ENCODE peak calls at places on chromosomes 4 and X, in seven cellular contexts. Q is HepG2, T is upper lobe of left lung, L is GM23338, R is HCT116, C is stomach, P is suprapubic skin. Z is an unnamed sample.

GRCh38 chrX:87005885-87006284 is 511.7 kb upstream of the KLHL4 start:
- DNase-seq in P (no peak), R (no peak), Q (no peak), L (no peak), C (no peak), T (no peak), Z (no peak)

GRCh38 chrX:110181459-110182137 is 136.3 kb downstream of the AMMECR1 start:
- DNase-seq in C (no peak), R (no peak), T (no peak), P (no peak), Q (no peak), L (no peak), Z (no peak)

GRCh38 chrX:12950851-12951589 is 23.9 kb upstream of the TMSB4X start:
- DNase-seq in P (no peak), L (peak; percentile 65), T (peak; percentile 72), R (no peak), C (peak; percentile 39), Q (peak; percentile 26), Z (no peak)

GRCh38 chrX:11792461-11793421 is 34.7 kb downstream of the MSL3 start:
- DNase-seq in L (no peak), T (peak; percentile 46), Q (no peak), C (peak; percentile 52), P (no peak), R (no peak), Z (no peak)

GRCh38 chrX:140949231-140949630 is 53.2 kb upstream of the SPANXB1 start:
- DNase-seq in T (no peak), R (no peak), C (no peak), L (no peak), Q (no peak), P (no peak), Z (no peak)

GRCh38 chrX:18210470-18210869 is 10.2 kb downstream of the BEND2 start:
- DNase-seq in C (no peak), Q (no peak), T (no peak), P (no peak), L (peak; percentile 26), R (no peak), Z (no peak)

GRCh38 chr4:8150152-8151090 is 8.2 kb downstream of the ABLIM2 start:
- DNase-seq in L (no peak), R (no peak), P (no peak), Q (no peak), T (no peak), C (no peak), Z (no peak)

GRCh38 chr4:145723336-145723735 is 43.4 kb downstream of the C4orf51 start:
- DNase-seq in R (no peak), T (no peak), C (no peak), L (no peak), P (no peak), Q (no peak), Z (no peak)

GRCh38 chr4:76570141-76570989 is 135.3 kb downstream of the SHROOM3 start:
- DNase-seq in Q (peak; percentile 90), T (no peak), R (no peak), L (no peak), C (no peak), P (no peak), Z (no peak)

GRCh38 chr4:123554819-123555499 is 158.4 kb downstream of the SPRY1 start:
- DNase-seq in R (no peak), C (no peak), T (no peak), L (no peak), P (no peak), Q (no peak), Z (no peak)

GRCh38 chr4:158786155-158786581 is 17.3 kb downstream of the FNIP2 start:
- DNase-seq in P (no peak), C (no peak), T (no peak), Q (no peak), R (no peak), L (no peak), Z (no peak)

DNA sequence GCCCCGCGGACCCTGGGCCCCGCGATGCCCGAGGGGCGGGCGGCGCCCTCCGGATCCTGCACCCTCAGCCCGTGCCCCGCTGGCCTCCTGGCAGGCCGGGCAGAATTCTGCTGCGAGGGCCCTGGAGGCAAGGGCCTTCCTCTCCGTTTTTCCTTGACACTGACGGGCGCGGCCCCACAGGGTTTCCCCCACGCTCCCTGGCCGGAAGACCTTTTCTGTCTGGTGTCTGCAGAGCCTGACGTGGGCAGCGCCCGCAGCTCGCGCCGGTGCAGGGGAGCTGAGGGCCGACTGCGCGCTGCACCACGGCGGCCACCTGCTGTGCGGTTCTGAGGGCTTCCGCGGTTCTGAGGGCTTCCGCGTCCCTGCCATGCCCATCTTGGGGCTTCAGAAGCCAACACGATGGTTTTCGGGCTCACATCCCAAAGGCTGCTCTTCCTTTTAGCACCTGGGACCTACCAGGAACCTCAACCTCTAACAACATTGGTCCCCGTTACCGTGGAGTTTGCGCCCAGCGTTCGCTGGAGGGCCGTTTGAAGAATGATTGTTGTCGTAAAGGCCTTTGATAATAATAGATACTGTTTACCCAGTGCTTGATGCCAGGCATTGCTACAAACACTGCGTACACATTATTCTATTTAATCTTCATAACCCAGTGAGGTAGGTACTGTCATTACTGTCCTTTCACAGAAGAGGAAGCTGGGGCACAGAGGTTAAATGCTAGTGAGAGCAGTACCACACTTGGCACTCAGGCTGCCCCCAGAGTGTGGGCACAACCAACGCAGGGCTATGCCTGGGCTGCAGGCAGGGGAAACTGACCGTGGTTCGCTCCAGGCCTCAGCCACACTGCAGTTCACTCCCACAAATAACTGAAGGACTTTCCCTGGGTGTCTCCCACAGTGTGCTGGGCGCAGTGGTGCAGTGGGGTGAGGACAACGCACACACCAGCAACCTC is 823 bp upstream of the ACSL1 start:
- DNase-seq in C (peak; percentile 46), P (peak; percentile 77), R (no peak), L (peak; percentile 41), Q (no peak), T (peak; percentile 57), Z (no peak)
- TF ChIP-seq POLR2AphosphoS5 in C (peak; percentile 2), P (no peak), R (no peak), L (no peak), Q (no peak), T (no peak), Z (peak; percentile 2)

GRCh38 chrX:152989292-152989658 is 4.6 kb downstream of the PNMA5 start:
- DNase-seq in Q (no peak), L (no peak), R (no peak), C (no peak), T (no peak), P (no peak), Z (no peak)

GRCh38 chrX:152997337-152997736 is 3.4 kb upstream of the PNMA5 start:
- DNase-seq in R (no peak), L (no peak), C (no peak), T (no peak), Q (no peak), P (no peak), Z (no peak)

GRCh38 chrX:152991123-152991522 is 2.8 kb downstream of the PNMA5 start:
- DNase-seq in T (no peak), R (no peak), L (no peak), P (no peak), Q (no peak), C (no peak), Z (no peak)

GRCh38 chrX:152992120-152992519 is 1.8 kb downstream of the PNMA5 start:
- DNase-seq in L (peak; percentile 28), Q (no peak), T (no peak), R (no peak), P (no peak), C (no peak), Z (no peak)

DNA sequence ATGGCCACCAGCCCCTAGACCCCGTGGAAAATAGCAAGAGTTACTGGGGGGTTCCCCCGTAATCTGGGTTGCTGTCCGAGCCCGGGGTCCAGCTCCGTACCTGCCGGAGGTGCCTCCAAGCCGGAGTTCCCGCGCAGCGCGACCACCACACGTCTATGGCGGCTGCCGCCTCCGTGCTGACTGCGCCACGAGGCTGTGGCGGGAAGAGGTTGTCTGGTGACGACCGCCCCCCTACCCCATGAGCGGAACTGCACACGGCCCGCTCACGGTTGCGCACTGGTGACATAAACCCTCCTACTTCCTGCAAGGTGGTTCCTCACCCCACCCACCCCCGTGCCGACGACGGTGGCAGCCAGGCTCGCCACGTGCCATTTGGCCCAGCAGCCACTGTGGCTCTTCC is at the start of gene PNMA5:
- DNase-seq in P (no peak), Q (no peak), R (no peak), C (no peak), T (no peak), L (no peak), Z (no peak)
- TF ChIP-seq POLR2AphosphoS5 in P (no peak), Q (no peak), R (no peak), C (no peak), T (no peak), L (no peak), Z (no peak)

DNA sequence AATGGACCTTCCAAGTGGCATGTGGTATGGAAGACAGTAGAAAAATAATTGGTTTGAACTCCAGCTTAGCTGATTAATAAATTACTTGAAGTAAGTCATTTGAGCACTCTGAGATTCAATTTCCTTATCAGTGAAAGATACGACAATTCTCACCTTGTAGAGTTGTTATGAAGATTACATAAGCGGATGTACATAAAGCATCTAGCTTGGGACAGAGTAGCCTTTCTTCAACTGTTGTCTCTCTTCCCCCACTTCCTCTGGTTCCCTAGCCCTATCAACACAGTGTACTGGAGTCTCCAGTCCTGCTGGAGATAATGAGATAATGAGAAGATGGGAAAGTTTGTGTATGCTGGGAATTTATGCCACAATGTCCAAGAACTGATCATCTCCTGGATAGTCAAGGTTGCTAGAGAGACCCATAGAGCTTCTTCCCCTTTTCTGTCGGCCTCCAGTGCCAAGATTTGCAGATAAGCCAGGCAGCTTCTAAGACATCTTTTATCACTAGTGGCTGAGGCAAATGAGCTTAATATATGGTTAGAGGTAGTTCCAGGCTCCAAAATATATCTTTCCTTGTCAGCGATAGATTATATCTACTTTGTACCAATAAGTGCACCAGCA is 33.9 kb downstream of the VSIG4 start:
- DNase-seq in R (no peak), Q (no peak), T (no peak), C (no peak), P (no peak), L (no peak), Z (no peak)
- TF ChIP-seq POLR2AphosphoS5 in R (no peak), Q (no peak), T (no peak), C (no peak), P (no peak), L (no peak), Z (no peak)

GRCh38 chrX:101410461-101410860 is 2.4 kb downstream of the HNRNPH2 start:
- DNase-seq in R (no peak), C (no peak), T (no peak), L (no peak), Q (no peak), P (no peak), Z (no peak)

GRCh38 chrX:101408530-101408836 is 461 bp downstream of the HNRNPH2 start:
- DNase-seq in R (no peak), P (no peak), C (no peak), T (no peak), L (no peak), Q (no peak), Z (no peak)

GRCh38 chrX:101407167-101407747 is 468 bp downstream of the GLA start:
- DNase-seq in R (no peak), C (no peak), T (no peak), P (no peak), Q (no peak), L (no peak), Z (no peak)

GRCh38 chrX:101407748-101408529 is at the start of the genes GLA and HNRNPH2:
- DNase-seq in Q (peak; percentile 97), P (peak; percentile 93), R (peak; percentile 96), C (peak; percentile 91), L (peak; percentile 94), T (peak; percentile 94), Z (peak; percentile 86)

DNA sequence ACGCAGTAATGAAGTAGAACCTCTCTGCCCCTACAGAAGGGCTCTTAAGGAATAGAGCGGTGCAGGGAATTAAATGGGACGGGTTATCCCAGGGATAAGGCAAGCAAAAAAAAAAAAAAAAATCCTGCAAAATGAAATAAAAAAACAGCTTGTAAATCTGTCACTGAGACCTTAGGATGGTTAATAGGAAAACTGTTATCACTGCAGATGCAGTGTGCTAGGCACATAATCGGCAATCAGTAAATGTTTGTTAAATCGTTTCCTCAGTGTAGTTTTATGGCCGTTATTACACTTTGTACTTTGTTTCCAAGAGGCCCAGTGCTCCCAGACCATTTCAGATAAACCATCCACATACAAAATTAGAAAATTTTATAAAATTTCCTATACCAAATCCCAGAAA is 1.0 kb downstream of the HNRNPH2 start:
- DNase-seq in P (no peak), T (no peak), Q (no peak), R (no peak), C (no peak), L (peak; percentile 11), Z (no peak)
- TF ChIP-seq POLR2AphosphoS5 in P (no peak), T (no peak), Q (no peak), R (no peak), C (no peak), L (no peak), Z (no peak)